ENCODE peak calls at places on chromosomes 4 and X, in six cellular contexts. A, G, T, E, X and Z are unnamed samples.

GRCh38 chr4:2924765-2925301 is 38.4 kb downstream of the NOP14 start:
- DNase-seq in A (no peak), G (no peak), T (no peak), E (no peak), X (no peak), Z (no peak)

GRCh38 chr4:106893903-106894302 is 142.2 kb downstream of the DKK2 start:
- DNase-seq in A (no peak), G (no peak), T (no peak), E (no peak), X (no peak), Z (no peak)

GRCh38 chrX:107505223-107505622 is 55.8 kb downstream of the FRMPD3 start:
- DNase-seq in A (no peak), G (no peak), T (no peak), E (no peak), X (no peak), Z (no peak)

GRCh38 chr4:76895619-76896018 is 2.3 kb downstream of the SOWAHB start:
- DNase-seq in A (no peak), G (no peak), T (peak; percentile 28), E (no peak), X (no peak), Z (no peak)

GRCh38 chrX:55342533-55343501 is 78.1 kb upstream of the PAGE3 start:
- DNase-seq in A (no peak), G (no peak), T (peak; percentile 47), E (no peak), X (peak; percentile 39), Z (peak; percentile 4)

GRCh38 chr4:3176625-3177229 is 72.2 kb upstream of the MSANTD1 start:
- DNase-seq in A (no peak), G (no peak), T (no peak), E (no peak), X (no peak), Z (no peak)

GRCh38 chrX:119391279-119391678 is 7.9 kb upstream of the SLC25A43 start:
- DNase-seq in A (peak; percentile 25), G (no peak), T (no peak), E (peak; percentile 28), X (no peak), Z (peak; percentile 58)

GRCh38 chrX:143635915-143636314 is at the start of gene SLITRK4:
- DNase-seq in A (no peak), G (peak; percentile 62), T (peak; percentile 82), E (peak; percentile 73), X (peak; percentile 57), Z (no peak)

GRCh38 chrX:51893931-51894696 is 691 bp downstream of the MAGED1 start:
- DNase-seq in A (peak; percentile 11), G (peak; percentile 23), T (no peak), E (peak; percentile 28), X (peak; percentile 50), Z (no peak)

GRCh38 chr4:97404876-97405523 is 738.3 kb downstream of the STPG2 start:
- DNase-seq in A (no peak), G (no peak), T (no peak), E (no peak), X (no peak), Z (no peak)

GRCh38 chr4:15006416-15007024 is 4.2 kb downstream of the CPEB2 start:
- DNase-seq in A (peak; percentile 18), G (no peak), T (no peak), E (peak; percentile 43), X (no peak), Z (no peak)

GRCh38 chr4:56752985-56753384 is 68.5 kb downstream of the SPINK2 start:
- DNase-seq in A (no peak), G (no peak), T (no peak), E (no peak), X (no peak), Z (peak; percentile 92)

GRCh38 chrX:53047228-53047627 is 1.4 kb upstream of the GPR173 start:
- DNase-seq in A (peak; percentile 15), G (no peak), T (no peak), E (peak; percentile 15), X (no peak), Z (no peak)

GRCh38 chrX:129540068-129540653 is at the start of gene OCRL:
- DNase-seq in A (peak; percentile 59), G (peak; percentile 63), T (peak; percentile 76), E (peak; percentile 70), X (peak; percentile 72), Z (peak; percentile 52)

GRCh38 chr4:144712775-144713174 is 66.8 kb downstream of the HHIP start:
- DNase-seq in A (peak; percentile 87), G (no peak), T (no peak), E (no peak), X (no peak), Z (no peak)

GRCh38 chr4:108954880-108955279 is 192.0 kb upstream of the ETNPPL start:
- DNase-seq in A (no peak), G (no peak), T (no peak), E (no peak), X (no peak), Z (peak; percentile 68)

GRCh38 chr4:60500860-60501259 is 699.3 kb upstream of the ADGRL3 start:
- DNase-seq in A (no peak), G (no peak), T (no peak), E (peak; percentile 2), X (no peak), Z (no peak)

GRCh38 chrX:97260679-97261078 is 377.0 kb downstream of the RPA4 start:
- DNase-seq in A (no peak), G (no peak), T (no peak), E (no peak), X (no peak), Z (no peak)

GRCh38 chr4:119290598-119290997 is 31.3 kb downstream of the FABP2 start:
- DNase-seq in A (no peak), G (no peak), T (no peak), E (no peak), X (no peak), Z (no peak)

GRCh38 chrX:119753001-119753400 is 5.4 kb upstream of the SOWAHD start:
- DNase-seq in A (no peak), G (no peak), T (peak; percentile 42), E (no peak), X (no peak), Z (peak; percentile 81)

GRCh38 chr4:64899563-64899962 is 490.3 kb upstream of the TECRL start:
- DNase-seq in A (no peak), G (no peak), T (no peak), E (peak; percentile 1), X (no peak), Z (no peak)

DNA sequence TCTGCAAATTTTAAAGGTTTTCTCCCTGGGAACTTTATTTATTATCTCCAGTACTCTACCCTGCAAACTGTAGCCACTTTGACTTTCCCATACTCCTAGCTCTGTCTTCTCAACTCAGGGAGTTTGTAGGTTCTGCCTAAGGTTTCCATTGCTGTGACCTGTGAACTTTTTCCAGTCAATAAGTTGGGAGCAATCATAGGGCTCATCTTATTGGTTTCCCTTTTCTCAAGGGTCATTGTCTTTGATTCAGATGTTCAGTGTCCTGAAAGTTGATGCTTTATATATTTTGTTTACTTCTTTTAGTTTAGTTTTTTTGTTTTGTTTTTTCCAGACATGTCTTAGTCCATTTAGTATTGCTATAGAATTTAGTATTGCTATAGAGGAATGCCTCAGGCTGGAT is 85.3 kb upstream of the NUDT6 start:
- DNase-seq in A (no peak), G (no peak), T (no peak), E (no peak), X (no peak), Z (no peak)
- H4K91ac ChIP-seq in A (no peak overlapping the region), G (no peak overlapping the region), T (no peak overlapping the region), E (no peak overlapping the region), X (no peak overlapping the region), Z (no peak overlapping the region)

DNA sequence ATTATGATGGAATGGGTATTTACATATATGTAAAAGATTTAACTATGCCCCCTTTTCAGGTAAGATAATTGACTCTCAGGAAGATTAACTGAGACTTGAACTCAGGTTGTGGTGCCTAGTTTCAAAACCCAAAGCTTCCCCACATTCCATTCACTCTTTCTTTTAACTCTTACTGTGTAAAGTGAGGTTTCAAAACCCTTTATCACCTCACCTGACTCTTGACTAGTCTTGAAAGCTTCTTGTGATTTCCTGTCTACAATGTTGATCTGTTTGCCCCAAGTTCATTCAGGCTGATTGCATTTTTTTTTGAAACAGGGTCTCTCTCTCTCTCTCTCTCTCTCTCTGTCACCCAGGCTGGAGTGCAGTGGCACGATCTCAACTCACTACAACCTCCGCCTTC is 40.5 kb upstream of the RAPGEF2 start:
- DNase-seq in A (no peak), G (no peak), T (no peak), E (no peak), X (no peak), Z (no peak)
- H3K14ac ChIP-seq in A (no peak overlapping the region), G (no peak overlapping the region), T (no peak overlapping the region), E (no peak overlapping the region), X (no peak overlapping the region), Z (no peak overlapping the region)

DNA sequence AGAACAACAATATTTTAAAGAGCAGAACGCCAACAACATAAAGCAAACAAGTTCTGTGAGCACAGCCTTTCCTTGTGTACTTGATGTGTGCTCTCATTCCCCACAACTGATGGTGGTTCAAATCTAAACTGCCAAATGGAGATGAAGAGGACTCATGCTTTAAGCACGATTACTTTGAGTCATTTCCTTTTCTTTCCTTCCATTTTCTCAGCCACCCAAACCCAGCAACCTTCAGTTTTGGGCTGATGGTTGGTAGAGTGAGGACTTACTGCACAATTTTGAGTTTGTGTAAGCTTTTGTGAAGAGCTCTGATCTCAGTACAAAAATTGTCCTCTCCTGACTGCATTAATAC is 1.7 kb downstream of the NSD2 start:
- DNase-seq in A (peak; percentile 88), G (no peak), T (no peak), E (peak; percentile 74), X (no peak), Z (no peak)
- H4K91ac ChIP-seq in A (peak overlapping the region; percentile 59), G (no peak overlapping the region), T (no peak overlapping the region), E (no peak overlapping the region), X (no peak overlapping the region), Z (no peak overlapping the region)

GRCh38 chrX:146224442-146224841 is 406.8 kb downstream of the SLITRK2 start:
- DNase-seq in A (no peak), G (no peak), T (no peak), E (no peak), X (no peak), Z (no peak)
- H3K14ac ChIP-seq in A (no peak overlapping the region), G (no peak overlapping the region), T (no peak overlapping the region), E (no peak overlapping the region), X (no peak overlapping the region), Z (no peak overlapping the region)

GRCh38 chrX:19991350-19991718 is 473 bp upstream of the BCLAF3 start:
- DNase-seq in A (no peak), G (no peak), T (no peak), E (no peak), X (no peak), Z (no peak)
- H4K91ac ChIP-seq in A (peak overlapping the region; percentile 70), G (no peak overlapping the region), T (no peak overlapping the region), E (peak overlapping the region; percentile 15), X (no peak overlapping the region), Z (peak overlapping the region; percentile 70)